ENCODE peak calls at places on chromosome 12, in four cellular contexts. Y is GM04503; C is thoracic aorta; J is activated T-cell treated with anti-CD3 and anti-CD28 coated beads, Interleukin-2, amount 50 U/mL, for 24 hours. X is an unnamed sample.

GRCh38 chr12:57902371-57903042 is 38.9 kb upstream of the ATP23 start:
- DNase-seq in Y (no peak), C (no peak), J (no peak), X (no peak)

GRCh38 chr12:76690916-76691700 is 72.8 kb upstream of the ZDHHC17 start:
- DNase-seq in Y (no peak), C (no peak), J (no peak), X (no peak)

GRCh38 chr12:116278259-116278595 is 734 bp upstream of the MED13L start:
- DNase-seq in Y (no peak), C (no peak), J (no peak), X (no peak)

GRCh38 chr12:19643635-19644034 is 204.3 kb downstream of the AEBP2 start:
- DNase-seq in Y (no peak), C (no peak), J (no peak), X (no peak)

GRCh38 chr12:56565510-56566101 is 44.0 kb downstream of the RBMS2 start:
- DNase-seq in Y (no peak), C (no peak), J (peak), X (no peak)

GRCh38 chr12:87253157-87253556 is 776.0 kb downstream of the C12orf50 start:
- DNase-seq in Y (no peak), C (no peak), J (no peak), X (no peak)

GRCh38 chr12:65637774-65638173 is 186.5 kb upstream of the HMGA2 start:
- DNase-seq in Y (no peak), C (no peak), J (no peak), X (no peak)

GRCh38 chr12:122527478-122527944 is 462 bp downstream of the KNTC1 start:
- DNase-seq in Y (no peak), C (no peak), J (no peak), X (no peak)

GRCh38 chr12:112978163-112979081 is at the start of gene OAS2:
- DNase-seq in Y (peak), C (no peak), J (peak), X (peak)

GRCh38 chr12:27861428-27862167 is 81.6 kb upstream of the MANSC4 start:
- DNase-seq in Y (no peak), C (no peak), J (no peak), X (no peak)

GRCh38 chr12:22083167-22083566 is 37.1 kb downstream of the CMAS start:
- DNase-seq in Y (no peak), C (no peak), J (no peak), X (no peak)

GRCh38 chr12:119902084-119902509 is 25.0 kb upstream of the CIT start:
- DNase-seq in Y (no peak), C (no peak), J (peak), X (peak)

GRCh38 chr12:19675361-19675760 is 236.1 kb downstream of the AEBP2 start:
- DNase-seq in Y (no peak), C (no peak), J (no peak), X (no peak)

GRCh38 chr12:63064080-63064479 is 86.9 kb downstream of the AVPR1A start:
- DNase-seq in Y (peak), C (no peak), J (no peak), X (no peak)

GRCh38 chr12:49961111-49961922 is at the start of gene AQP5:
- DNase-seq in Y (no peak), C (no peak), J (no peak), X (no peak)

GRCh38 chr12:69415471-69416275 is 54.5 kb upstream of the FRS2 start:
- DNase-seq in Y (peak), C (no peak), J (no peak), X (no peak)

GRCh38 chr12:20050166-20050565 is 318.2 kb upstream of the PDE3A start:
- DNase-seq in Y (no peak), C (no peak), J (no peak), X (no peak)

GRCh38 chr12:79563021-79563739 is 127.6 kb downstream of the PAWR start:
- DNase-seq in Y (no peak), C (no peak), J (no peak), X (peak)

GRCh38 chr12:66963901-66964300 is 285.0 kb upstream of the GRIP1 start:
- DNase-seq in Y (no peak), C (no peak), J (no peak), X (no peak)

X was measured in epithelial cell of prostate.